ENCODE peak calls at places on chromosomes 11 and 22, in five cellular contexts. I is GM23248, J is Caco-2, C is neuronal stem cell, W is iPS DF 6.9. V is an unnamed sample. For H3K4me1, the result is how much of the 10 kb centered on the place peaks cover.

GRCh38 chr22:24108073-24108472 is 73.2 kb upstream of the SUSD2 start:
- DNase-seq in I (no peak), J (no peak), C (no peak), W (no peak), V (no peak)

GRCh38 chr11:74694136-74694535 is 37.1 kb downstream of the CHRDL2 start:
- DNase-seq in I (no peak), J (no peak), W (no peak), C (no peak), V (no peak)

GRCh38 chr11:38990139-38990538 is 2392.1 kb upstream of the RAG2 start:
- DNase-seq in I (no peak), C (no peak), J (no peak), W (no peak), V (no peak)

GRCh38 chr11:100810146-100810545 is 123.1 kb downstream of the ARHGAP42 start:
- DNase-seq in J (no peak), I (peak), C (no peak), W (no peak), V (no peak)

GRCh38 chr11:1192741-1193325 is 30.0 kb upstream of the MUC5B start:
- DNase-seq in W (no peak), C (no peak), J (peak), I (no peak), V (no peak)

GRCh38 chr22:27132896-27133500 is 475.6 kb downstream of the MIAT start:
- DNase-seq in W (no peak), J (no peak), C (no peak), I (no peak), V (no peak)

GRCh38 chr11:66417000-66417399 is 3.8 kb upstream of the NPAS4 start:
- DNase-seq in C (no peak), I (no peak), W (no peak), J (no peak), V (no peak)

GRCh38 chr11:91872216-91872615 is 352.4 kb upstream of the FAT3 start:
- DNase-seq in I (no peak), C (no peak), J (no peak), W (no peak), V (no peak)

GRCh38 chr11:123885570-123885969 is at the start of gene TMEM225:
- DNase-seq in I (no peak), W (no peak), C (no peak), J (no peak), V (no peak)

GRCh38 chr11:4551346-4551979 is 6.5 kb downstream of the OR52M1 start:
- DNase-seq in I (peak), J (no peak), C (no peak), W (no peak), V (no peak)

GRCh38 chr11:3123316-3123715 is 41.8 kb downstream of the OSBPL5 start:
- DNase-seq in C (no peak), J (no peak), I (peak), W (no peak), V (no peak)

GRCh38 chr11:45736424-45736823 is 68.5 kb upstream of the SLC35C1 start:
- DNase-seq in J (no peak), C (no peak), W (no peak), I (peak), V (peak)

GRCh38 chr22:36660510-36660840 is 43.1 kb downstream of the CACNG2 start:
- DNase-seq in W (no peak), J (no peak), I (no peak), C (no peak), V (no peak)

GRCh38 chr11:107791343-107792048 is 67.1 kb downstream of the SLC35F2 start:
- DNase-seq in W (no peak), C (no peak), J (no peak), I (no peak), V (no peak)

GRCh38 chr22:46473021-46473779 is 64.2 kb downstream of the CELSR1 start:
- DNase-seq in J (no peak), W (no peak), C (no peak), I (no peak), V (peak)

GRCh38 chr11:70364745-70365535 is 33.4 kb upstream of the CTTN start:
- DNase-seq in C (no peak), I (no peak), J (no peak), W (no peak), V (no peak)

GRCh38 chr11:47348859-47349258 is 3.6 kb downstream of the MYBPC3 start:
- DNase-seq in C (no peak), J (peak), I (peak), W (no peak), V (no peak)

GRCh38 chr22:30314918-30315317 is 11.8 kb downstream of the TBC1D10A start:
- DNase-seq in I (no peak), J (no peak), W (no peak), C (no peak), V (no peak)

GRCh38 chr11:134357545-134357839 is 25.7 kb downstream of the GLB1L2 start:
- DNase-seq in C (no peak), I (no peak), W (no peak), J (peak), V (no peak)

GRCh38 chr11:60378359-60378758 is at the start of gene MS4A7:
- DNase-seq in W (no peak), C (no peak), I (no peak), J (no peak), V (no peak)

GRCh38 chr11:65894034-65894591 is 3.6 kb downstream of the CCDC85B start:
- DNase-seq in C (no peak), I (no peak), J (no peak), W (no peak), V (no peak)

GRCh38 chr11:134313379-134313778 is 18.4 kb upstream of the GLB1L2 start:
- DNase-seq in I (no peak), W (no peak), J (no peak), C (no peak), V (no peak)

GRCh38 chr11:17604201-17604912 is 57.3 kb downstream of the OTOG start:
- DNase-seq in W (no peak), C (no peak), I (no peak), J (no peak), V (no peak)

GRCh38 chr11:134575504-134576230 is 163.6 kb upstream of the B3GAT1 start:
- DNase-seq in J (peak), C (no peak), W (no peak), I (no peak), V (no peak)

GRCh38 chr11:106786251-106786650 is 232.0 kb downstream of the GUCY1A2 start:
- DNase-seq in I (peak), W (no peak), C (no peak), J (no peak), V (no peak)

GRCh38 chr11:117097567-117098268 is 510 bp downstream of the SIK3 start:
- DNase-seq in I (peak), C (no peak), J (peak), W (no peak), V (peak)

GRCh38 chr22:22072169-22072836 is 89.7 kb upstream of the TOP3B start:
- DNase-seq in J (no peak), C (no peak), I (no peak), W (no peak), V (no peak)

GRCh38 chr22:45885941-45886395 is 91.0 kb downstream of the WNT7B start:
- DNase-seq in W (no peak), C (no peak), I (no peak), J (peak), V (no peak)

GRCh38 chr11:120682026-120682649 is 170.6 kb downstream of the GRIK4 start:
- DNase-seq in J (no peak), I (no peak), W (no peak), C (no peak), V (no peak)

GRCh38 chr22:50731811-50732624 is 6.0 kb upstream of the ACR start:
- DNase-seq in W (no peak), C (no peak), I (peak), J (peak), V (peak)

GRCh38 chr11:118106789-118107335 is 20.1 kb upstream of the SMIM35 start:
- DNase-seq in I (peak), C (no peak), W (no peak), J (no peak), V (no peak)

GRCh38 chr11:82718307-82718706 is 15.4 kb downstream of the FAM181B start:
- DNase-seq in I (peak), J (no peak), W (no peak), C (peak), V (peak)

GRCh38 chr11:64754919-64755662 is 4.7 kb downstream of the PYGM start:
- DNase-seq in C (no peak), J (no peak), I (no peak), W (no peak), V (no peak)

GRCh38 chr22:20211997-20212753 is 55.9 kb downstream of the RTN4R start:
- DNase-seq in J (no peak), W (no peak), I (no peak), C (no peak), V (no peak)

GRCh38 chr11:133988686-133989410 is 32.1 kb upstream of the IGSF9B start:
- DNase-seq in I (no peak), C (no peak), J (no peak), W (no peak), V (no peak)

GRCh38 chr22:17838180-17838865 is 64.1 kb upstream of the BID start:
- DNase-seq in W (no peak), C (no peak), I (no peak), J (no peak), V (no peak)
- H3K4me1 ChIP-seq in W (under half), C (under half), I (under half), J (under half), V (under half)

GRCh38 chr22:38270091-38270972 is 2.5 kb downstream of the TMEM184B start:
- DNase-seq in W (no peak), C (no peak), J (no peak), I (peak), V (no peak)
- H3K4me1 ChIP-seq in W (under half), C (under half), J (under half), I (under half), V (under half)

DNA sequence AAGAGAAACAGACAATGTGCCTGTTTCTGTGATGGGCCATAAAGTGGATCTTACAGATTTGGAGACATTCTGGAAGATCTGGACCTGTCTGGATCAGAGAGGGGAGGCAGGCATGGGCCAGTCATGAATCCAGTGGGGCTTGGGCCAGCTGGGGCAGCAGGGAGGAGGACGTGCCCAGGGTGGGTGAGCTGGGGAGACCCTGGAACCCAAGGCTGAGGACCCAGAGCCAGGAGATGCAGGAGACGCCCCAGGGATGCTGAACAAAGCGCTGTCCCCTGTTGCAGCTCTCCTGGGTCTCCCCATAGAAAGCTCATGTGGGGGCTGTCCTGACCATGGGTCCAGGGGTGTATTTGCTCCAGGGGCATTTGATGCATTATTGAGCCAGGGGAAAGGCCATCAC is 1.5 kb upstream of the APOBEC3A start:
- DNase-seq in C (no peak), W (no peak), J (no peak), I (no peak), V (no peak)
- H3K4me1 ChIP-seq in C (under half), W (under half), J (under half), I (under half), V (under half)

GRCh38 chr11:112995423-112996084 is 34.3 kb downstream of the NCAM1 start:
- DNase-seq in J (no peak), I (no peak), C (no peak), W (no peak), V (no peak)
- H3K4me1 ChIP-seq in J (under half), I (under half), C (under half), W (under half), V (under half)

GRCh38 chr11:72721276-72721675 is 30.9 kb downstream of the ARAP1 start:
- DNase-seq in W (no peak), J (no peak), C (no peak), I (no peak), V (no peak)

GRCh38 chr11:72719551-72719950 is 32.7 kb downstream of the ARAP1 start:
- DNase-seq in C (no peak), I (no peak), W (no peak), J (no peak), V (no peak)

GRCh38 chr11:72719144-72719543 is 33.1 kb downstream of the ARAP1 start:
- DNase-seq in C (no peak), I (peak), J (no peak), W (no peak), V (no peak)

GRCh38 chr11:72720806-72721205 is 31.4 kb downstream of the ARAP1 start:
- DNase-seq in J (no peak), W (no peak), I (peak), C (no peak), V (no peak)

DNA sequence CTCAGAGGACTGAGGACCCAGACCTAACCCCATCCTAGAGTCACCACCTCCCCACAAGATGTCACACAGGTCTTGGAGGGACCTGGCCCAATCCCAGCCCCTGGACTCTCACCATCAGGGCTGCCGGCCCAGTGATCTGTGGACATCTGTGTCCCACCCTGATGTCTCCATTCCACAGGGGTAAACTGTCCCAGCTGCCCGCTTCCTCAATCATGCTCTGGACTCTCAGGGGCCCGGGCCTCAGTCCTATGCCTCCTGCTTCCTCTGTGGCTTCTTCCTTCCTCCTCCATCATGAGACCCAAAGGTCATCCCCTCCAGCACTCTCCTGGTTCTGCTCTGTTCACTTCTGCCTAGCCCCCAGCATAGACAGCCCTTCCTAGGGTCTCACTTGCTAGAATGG is 32.2 kb downstream of the ARAP1 start:
- DNase-seq in W (no peak), I (no peak), C (no peak), J (no peak), V (no peak)
- H3K4me1 ChIP-seq in W (under half), I (under half), C (under half), J (under half), V (under half)

V was measured in hepatocyte.